ENCODE peak calls at places on chromosomes 12 and 14, in seven cellular contexts. H is IMR-90, B is tibial nerve, L is heart left ventricle, I is sigmoid colon, Q is NB4, O is astrocyte of the spinal cord. M is an unnamed sample.

GRCh38 chr14:59566725-59567124 is 9.9 kb downstream of the CCDC175 start:
- DNase-seq in H (no peak), B (no peak), L (no peak), I (no peak), Q (no peak), O (no peak), M (peak)

GRCh38 chr12:52442600-52443061 is 8.5 kb upstream of the KRT75 start:
- DNase-seq in H (peak), B (no peak), L (no peak), I (no peak), Q (no peak), O (peak), M (peak)

GRCh38 chr12:67354966-67355365 is 85.8 kb downstream of the CAND1 start:
- DNase-seq in H (peak), B (no peak), L (no peak), I (no peak), Q (no peak), O (no peak), M (no peak)

GRCh38 chr14:78029471-78030372 is 140.5 kb upstream of the NRXN3 start:
- DNase-seq in H (no peak), B (no peak), L (no peak), I (no peak), Q (no peak), O (no peak), M (no peak)

GRCh38 chr12:75672212-75672611 is 160.8 kb upstream of the KRR1 start:
- DNase-seq in H (no peak), B (no peak), L (no peak), I (no peak), Q (peak), O (no peak), M (no peak)

GRCh38 chr12:58530421-58531067 is 389.8 kb downstream of the LRIG3 start:
- DNase-seq in H (peak), B (no peak), L (no peak), I (no peak), Q (no peak), O (peak), M (peak)

GRCh38 chr14:84789012-84789411 is 740.9 kb upstream of the FLRT2 start:
- DNase-seq in H (no peak), B (no peak), L (no peak), I (no peak), Q (no peak), O (no peak), M (peak)

GRCh38 chr12:122851820-122852219 is 16.6 kb downstream of the HIP1R start:
- DNase-seq in H (peak), B (no peak), L (no peak), I (peak), Q (no peak), O (peak), M (peak)

GRCh38 chr12:97639702-97640101 is 177.1 kb downstream of the RMST start:
- DNase-seq in H (no peak), B (no peak), L (no peak), I (no peak), Q (no peak), O (peak), M (peak)

GRCh38 chr12:76083761-76084276 is 666 bp downstream of the NAP1L1 start:
- DNase-seq in H (peak), B (peak), L (peak), I (peak), Q (peak), O (peak), M (peak)

GRCh38 chr12:69966409-69966808 is 141.4 kb downstream of the MYRFL start:
- DNase-seq in H (peak), B (peak), L (peak), I (peak), Q (no peak), O (peak), M (peak)

GRCh38 chr12:53791735-53792326 is 40.1 kb upstream of the CISTR start:
- DNase-seq in H (no peak), B (no peak), L (no peak), I (no peak), Q (peak), O (no peak), M (peak)

GRCh38 chr12:101280006-101280505 is at the start of gene UTP20:
- DNase-seq in H (peak), B (peak), L (peak), I (peak), Q (peak), O (peak), M (peak)

GRCh38 chr12:9258676-9259075 is 50.5 kb upstream of the PZP start:
- DNase-seq in H (no peak), B (no peak), L (no peak), I (no peak), Q (no peak), O (no peak), M (no peak)

GRCh38 chr12:57401165-57401564 is 29.7 kb downstream of the R3HDM2 start:
- DNase-seq in H (no peak), B (no peak), L (peak), I (no peak), Q (no peak), O (no peak), M (no peak)

GRCh38 chr12:24378548-24379011 is 429.1 kb upstream of the SOX5 start:
- DNase-seq in H (peak), B (no peak), L (no peak), I (no peak), Q (no peak), O (peak), M (no peak)

GRCh38 chr12:73301530-73301929 is 1029.4 kb downstream of the TRHDE start:
- DNase-seq in H (no peak), B (no peak), L (no peak), I (no peak), Q (no peak), O (no peak), M (no peak)

GRCh38 chr14:100873083-100873482 is 30.4 kb downstream of the RTL1 start:
- DNase-seq in H (no peak), B (no peak), L (no peak), I (peak), Q (no peak), O (no peak), M (no peak)

GRCh38 chr12:27787559-27787958 is 7.5 kb upstream of the MANSC4 start:
- DNase-seq in H (peak), B (no peak), L (no peak), I (no peak), Q (no peak), O (no peak), M (no peak)

GRCh38 chr14:61203059-61203753 is 77.9 kb downstream of the TMEM30B start:
- DNase-seq in H (no peak), B (no peak), L (no peak), I (no peak), Q (no peak), O (no peak), M (no peak)

GRCh38 chr12:3651585-3652424 is 101.1 kb downstream of the CRACR2A start:
- DNase-seq in H (no peak), B (no peak), L (no peak), I (no peak), Q (no peak), O (peak), M (no peak)

GRCh38 chr12:8559676-8560075 is 19.0 kb upstream of the CLEC4E start:
- DNase-seq in H (no peak), B (no peak), L (no peak), I (no peak), Q (no peak), O (no peak), M (no peak)

GRCh38 chr12:16389594-16389993 is 42.1 kb downstream of the MGST1 start:
- DNase-seq in H (peak), B (no peak), L (no peak), I (no peak), Q (peak), O (peak), M (peak)

GRCh38 chr12:21502164-21502496 is 541 bp downstream of the GOLT1B start:
- DNase-seq in H (peak), B (no peak), L (no peak), I (peak), Q (peak), O (peak), M (peak)

GRCh38 chr12:118840399-118840798 is 140.9 kb upstream of the SRRM4 start:
- DNase-seq in H (no peak), B (no peak), L (no peak), I (no peak), Q (peak), O (no peak), M (no peak)

GRCh38 chr12:11743748-11744147 is 94.3 kb downstream of the ETV6 start:
- DNase-seq in H (no peak), B (no peak), L (no peak), I (no peak), Q (no peak), O (no peak), M (peak)

GRCh38 chr14:98959410-98959809 is 312.6 kb downstream of the BCL11B start:
- DNase-seq in H (no peak), B (no peak), L (no peak), I (peak), Q (no peak), O (no peak), M (no peak)

GRCh38 chr14:90514566-90514965 is 117.7 kb downstream of the CALM1 start:
- DNase-seq in H (no peak), B (no peak), L (no peak), I (no peak), Q (no peak), O (no peak), M (no peak)

GRCh38 chr12:102061096-102061555 is 665 bp downstream of the WASHC3 start:
- DNase-seq in H (peak), B (no peak), L (no peak), I (no peak), Q (peak), O (peak), M (peak)

GRCh38 chr14:36773136-36773540 is 111.5 kb downstream of the PAX9 start:
- DNase-seq in H (peak), B (no peak), L (no peak), I (no peak), Q (peak), O (peak), M (peak)

GRCh38 chr12:53518381-53518780 is 11.1 kb upstream of the NPFF start:
- DNase-seq in H (peak), B (no peak), L (no peak), I (no peak), Q (no peak), O (peak), M (no peak)

GRCh38 chr12:85043829-85044228 is 7.7 kb downstream of the LRRIQ1 start:
- DNase-seq in H (no peak), B (no peak), L (no peak), I (no peak), Q (no peak), O (no peak), M (no peak)

GRCh38 chr14:77653473-77653872 is 37.0 kb upstream of the SPTLC2 start:
- DNase-seq in H (no peak), B (no peak), L (no peak), I (no peak), Q (peak), O (no peak), M (no peak)

GRCh38 chr12:89971880-89972279 is 263.2 kb upstream of the ATP2B1 start:
- DNase-seq in H (no peak), B (no peak), L (no peak), I (no peak), Q (no peak), O (no peak), M (no peak)
- TF ChIP-seq CTCF in H (no peak), B (no peak), L (no peak), I (no peak), Q (no peak), O (no peak), M (no peak)

DNA sequence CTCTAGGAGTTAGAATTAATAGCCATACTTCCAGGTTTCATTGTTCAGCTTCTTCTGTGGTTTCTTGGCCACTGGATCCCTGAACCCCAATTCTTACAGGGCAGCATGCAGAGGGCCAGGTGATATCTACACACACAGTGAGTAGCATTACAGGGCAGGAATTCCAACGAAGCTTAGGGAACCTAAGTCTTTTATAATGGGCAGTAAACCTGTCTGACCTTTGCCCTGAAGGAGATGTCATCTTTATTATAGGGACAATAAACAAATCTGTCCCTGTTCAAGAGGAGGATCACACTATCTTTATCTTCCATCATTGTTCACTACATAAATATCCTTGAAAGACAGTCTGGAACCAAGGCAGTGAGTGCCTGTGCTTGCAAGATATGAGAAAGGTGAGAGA is 11.7 kb upstream of the EML5 start:
- DNase-seq in H (no peak), B (no peak), L (no peak), I (no peak), Q (no peak), O (no peak), M (no peak)
- H3K4me3 ChIP-seq in H (no peak), B (no peak), L (no peak), I (no peak), Q (no peak), O (no peak), M (no peak)

DNA sequence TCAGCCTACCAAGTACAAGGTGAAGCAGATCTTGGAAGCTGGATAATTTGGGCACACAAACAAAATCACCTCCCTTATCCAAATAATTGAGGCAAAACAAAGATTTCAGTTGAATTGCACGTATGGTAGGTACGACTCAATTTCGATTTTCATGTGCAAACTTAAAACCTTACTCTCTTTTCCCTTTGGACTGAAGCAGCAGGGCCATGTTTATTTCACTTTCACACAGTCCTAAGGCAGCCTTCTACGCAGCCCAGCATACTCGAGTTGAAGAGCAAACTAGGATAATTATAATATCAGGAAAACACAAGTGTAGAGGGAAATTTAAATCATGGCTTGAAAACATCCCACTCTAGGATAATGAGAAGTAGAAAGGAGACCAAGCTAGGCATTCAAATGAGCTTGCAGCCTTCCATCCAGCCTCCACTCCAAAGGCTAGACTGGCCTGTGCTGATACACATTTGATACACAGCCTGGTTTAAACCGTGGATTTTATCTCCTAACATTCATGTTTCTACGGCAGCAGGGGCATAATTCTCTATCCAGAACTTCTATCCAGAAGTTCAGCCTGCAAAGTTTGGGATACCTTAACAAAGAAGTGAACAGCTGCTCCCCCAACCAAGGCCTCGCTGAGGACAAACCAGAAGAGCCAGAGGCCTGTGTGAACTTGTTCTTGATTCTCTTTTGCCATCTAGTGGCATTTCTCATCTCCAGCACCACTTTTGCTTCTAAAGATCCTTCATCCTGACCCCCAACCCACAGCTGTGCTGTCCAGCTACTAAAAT is 2.4 kb upstream of the RNASE7 start:
- DNase-seq in H (peak), B (no peak), L (peak), I (peak), Q (peak), O (peak), M (peak)
- TF ChIP-seq CTCF in H (peak), B (peak), L (peak), I (peak), Q (peak), O (peak), M (peak)

GRCh38 chr14:32567543-32568384 is 238.7 kb downstream of the AKAP6 start:
- DNase-seq in H (peak), B (no peak), L (no peak), I (no peak), Q (no peak), O (peak), M (no peak)

GRCh38 chr14:32560213-32560857 is 231.2 kb downstream of the AKAP6 start:
- DNase-seq in H (peak), B (no peak), L (peak), I (peak), Q (peak), O (peak), M (peak)

GRCh38 chr14:32561520-32561919 is 232.4 kb downstream of the AKAP6 start:
- DNase-seq in H (peak), B (no peak), L (no peak), I (peak), Q (no peak), O (peak), M (no peak)

GRCh38 chr14:32565256-32565655 is 236.2 kb downstream of the AKAP6 start:
- DNase-seq in H (no peak), B (no peak), L (no peak), I (no peak), Q (no peak), O (peak), M (no peak)

GRCh38 chr14:32564591-32564990 is 235.5 kb downstream of the AKAP6 start:
- DNase-seq in H (peak), B (no peak), L (no peak), I (no peak), Q (peak), O (peak), M (no peak)
- H3K4me3 ChIP-seq in H (no peak), B (no peak), L (no peak), I (no peak), Q (no peak), O (no peak), M (no peak)

DNA sequence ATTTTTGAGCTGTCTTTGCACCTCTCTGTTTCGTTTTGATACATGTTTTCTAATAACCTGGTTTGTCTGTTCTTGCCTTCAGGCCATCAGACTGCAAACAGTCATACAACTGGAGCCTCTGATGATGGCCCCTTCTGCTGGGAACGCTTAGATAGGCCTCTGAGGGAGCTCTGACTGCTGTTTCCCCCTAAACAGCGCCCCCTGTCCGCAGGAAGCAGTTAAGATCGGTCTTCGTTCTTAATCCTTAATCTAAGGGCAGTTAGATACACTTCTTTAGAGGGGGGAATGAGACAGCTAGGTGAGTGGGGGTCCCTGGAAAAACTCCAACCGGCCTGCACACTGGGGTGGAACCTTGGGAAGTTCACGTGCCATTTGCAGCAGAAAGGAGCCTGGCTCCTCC is 1338.8 kb upstream of the SEL1L start:
- DNase-seq in H (no peak), B (no peak), L (no peak), I (no peak), Q (peak), O (no peak), M (no peak)
- TF ChIP-seq CTCF in H (no peak), B (no peak), L (no peak), I (no peak), Q (peak), O (no peak), M (no peak)

GRCh38 chr12:48980389-48980952 is 2.3 kb downstream of the WNT1 start:
- DNase-seq in H (no peak), B (no peak), L (no peak), I (no peak), Q (peak), O (no peak), M (no peak)
- H3K4me3 ChIP-seq in H (no peak), B (peak), L (peak), I (no peak), Q (no peak), O (no peak), M (no peak)

DNA sequence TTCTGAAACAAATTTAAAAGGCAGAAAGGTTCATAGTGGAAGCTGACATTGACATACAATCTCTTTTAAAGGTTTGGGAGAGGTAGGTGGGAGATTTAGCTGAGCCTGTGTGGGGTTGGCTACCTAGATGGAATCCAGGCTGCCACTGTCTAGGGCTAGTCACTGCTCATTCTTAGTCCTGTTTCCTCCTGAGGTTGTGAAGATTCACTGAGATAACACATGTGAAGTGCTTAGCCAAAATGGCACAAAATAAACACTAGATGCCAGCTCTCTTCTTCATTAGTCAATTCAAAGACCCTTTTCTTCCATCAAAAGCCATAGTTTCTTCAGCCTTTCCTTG is 3.3 kb downstream of the MYF6 start:
- DNase-seq in H (no peak), B (no peak), L (no peak), I (no peak), Q (no peak), O (no peak), M (no peak)
- TF ChIP-seq CTCF in H (no peak), B (no peak), L (no peak), I (no peak), Q (no peak), O (no peak), M (no peak)

DNA sequence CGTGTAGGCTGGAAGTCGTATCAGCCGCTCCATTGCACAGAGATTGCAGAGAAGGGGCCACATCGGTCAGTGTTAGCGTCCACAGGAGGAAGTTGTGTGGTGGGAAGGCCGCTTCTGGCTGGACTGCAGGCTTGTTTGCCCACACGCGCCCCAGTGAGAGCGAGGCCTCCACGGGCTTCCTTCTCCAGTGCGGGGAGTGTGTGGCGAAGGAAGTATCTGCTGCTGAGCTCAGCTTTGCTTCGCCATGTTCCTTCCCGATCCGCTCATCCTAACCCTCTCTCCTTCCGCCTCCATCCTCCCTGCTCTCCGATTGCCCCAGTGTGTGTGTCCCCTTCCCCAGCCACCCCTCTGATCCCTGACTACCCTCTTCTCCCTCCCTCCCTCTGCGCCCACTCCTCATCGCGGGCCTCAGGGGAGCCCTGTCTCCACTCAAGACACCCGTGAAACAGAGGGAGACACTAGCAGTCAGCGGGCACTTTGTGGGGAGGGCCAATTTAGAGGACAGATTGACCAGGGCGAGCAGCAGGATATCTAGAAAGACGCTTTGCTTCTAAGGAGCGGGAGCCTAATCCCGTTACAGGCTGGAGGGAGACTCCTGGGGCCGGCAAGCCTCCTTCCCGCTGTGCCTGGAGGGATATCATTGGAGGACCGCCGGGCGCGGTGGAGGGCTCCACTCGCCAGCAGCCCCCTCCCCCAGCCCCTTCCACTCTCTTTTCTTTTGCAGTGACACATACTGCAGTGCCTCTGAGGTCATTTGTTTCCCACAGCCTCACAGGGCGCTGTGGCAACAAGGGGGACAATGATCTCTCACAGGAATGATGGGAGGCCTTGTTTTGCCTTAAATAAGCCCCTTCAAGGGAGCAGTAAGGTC is 428.8 kb downstream of the ZFP36L1 start:
- DNase-seq in H (peak), B (no peak), L (peak), I (peak), Q (no peak), O (peak), M (no peak)
- H3K4me3 ChIP-seq in H (no peak), B (no peak), L (no peak), I (no peak), Q (no peak), O (no peak), M (no peak)

M was measured in mammary epithelial cell.